ENCODE peak calls at places on chromosomes 1 and 21, in seven cellular contexts. One of them, this sample, is unnamed.

GRCh38 chr1:94773931-94774422 is 46.2 kb upstream of the SLC44A3 start:
- DNase-seq in GM13976: no peak
- DNase-seq in RCC 7860: peak
- DNase-seq in activated CD8-positive, alpha-beta T cell treated with anti-CD3 and anti-CD28 coated beads for 36 hours: no peak
- DNase-seq in activated CD4-positive, CD25-positive, alpha-beta regulatory T cell treated with anti-CD3 and anti-CD28 coated beads, Interleukin-2, amount 50 U/mL, for 72 hours: no peak
- DNase-seq in NCI-H1092: no peak
- DNase-seq in fibroblast of lung: peak
- DNase-seq in this sample: no peak

GRCh38 chr1:59765036-59765730 is 49.6 kb upstream of the HOOK1 start:
- DNase-seq in fibroblast of lung: no peak
- DNase-seq in activated CD8-positive, alpha-beta T cell treated with anti-CD3 and anti-CD28 coated beads for 36 hours: no peak
- DNase-seq in activated CD4-positive, CD25-positive, alpha-beta regulatory T cell treated with anti-CD3 and anti-CD28 coated beads, Interleukin-2, amount 50 U/mL, for 72 hours: no peak
- DNase-seq in RCC 7860: no peak
- DNase-seq in GM13976: no peak
- DNase-seq in NCI-H1092: no peak
- DNase-seq in this sample: no peak

GRCh38 chr1:173202430-173203145 is 4.5 kb downstream of the TNFSF4 start:
- DNase-seq in NCI-H1092: no peak
- DNase-seq in fibroblast of lung: peak
- DNase-seq in activated CD8-positive, alpha-beta T cell treated with anti-CD3 and anti-CD28 coated beads for 36 hours: peak
- DNase-seq in RCC 7860: peak
- DNase-seq in activated CD4-positive, CD25-positive, alpha-beta regulatory T cell treated with anti-CD3 and anti-CD28 coated beads, Interleukin-2, amount 50 U/mL, for 72 hours: no peak
- DNase-seq in GM13976: no peak
- DNase-seq in this sample: peak

GRCh38 chr1:163535807-163536206 is 214.1 kb downstream of the NUF2 start:
- DNase-seq in GM13976: no peak
- DNase-seq in RCC 7860: no peak
- DNase-seq in NCI-H1092: no peak
- DNase-seq in activated CD8-positive, alpha-beta T cell treated with anti-CD3 and anti-CD28 coated beads for 36 hours: no peak
- DNase-seq in activated CD4-positive, CD25-positive, alpha-beta regulatory T cell treated with anti-CD3 and anti-CD28 coated beads, Interleukin-2, amount 50 U/mL, for 72 hours: no peak
- DNase-seq in fibroblast of lung: peak
- DNase-seq in this sample: no peak

GRCh38 chr1:14970115-14970798 is 183.3 kb upstream of the TMEM51 start:
- DNase-seq in activated CD8-positive, alpha-beta T cell treated with anti-CD3 and anti-CD28 coated beads for 36 hours: peak
- DNase-seq in NCI-H1092: no peak
- DNase-seq in activated CD4-positive, CD25-positive, alpha-beta regulatory T cell treated with anti-CD3 and anti-CD28 coated beads, Interleukin-2, amount 50 U/mL, for 72 hours: no peak
- DNase-seq in GM13976: no peak
- DNase-seq in RCC 7860: peak
- DNase-seq in fibroblast of lung: peak
- DNase-seq in this sample: peak

GRCh38 chr21:45290948-45291612 is 3.4 kb upstream of the POFUT2 start:
- DNase-seq in fibroblast of lung: peak
- DNase-seq in activated CD8-positive, alpha-beta T cell treated with anti-CD3 and anti-CD28 coated beads for 36 hours: no peak
- DNase-seq in activated CD4-positive, CD25-positive, alpha-beta regulatory T cell treated with anti-CD3 and anti-CD28 coated beads, Interleukin-2, amount 50 U/mL, for 72 hours: no peak
- DNase-seq in GM13976: no peak
- DNase-seq in RCC 7860: no peak
- DNase-seq in NCI-H1092: no peak
- DNase-seq in this sample: no peak

GRCh38 chr1:221783437-221783836 is 41.5 kb upstream of the DUSP10 start:
- DNase-seq in NCI-H1092: no peak
- DNase-seq in activated CD4-positive, CD25-positive, alpha-beta regulatory T cell treated with anti-CD3 and anti-CD28 coated beads, Interleukin-2, amount 50 U/mL, for 72 hours: no peak
- DNase-seq in fibroblast of lung: no peak
- DNase-seq in RCC 7860: no peak
- DNase-seq in GM13976: no peak
- DNase-seq in activated CD8-positive, alpha-beta T cell treated with anti-CD3 and anti-CD28 coated beads for 36 hours: peak
- DNase-seq in this sample: no peak

GRCh38 chr21:31666445-31667010 is 7.0 kb downstream of the SOD1 start:
- DNase-seq in fibroblast of lung: no peak
- DNase-seq in activated CD8-positive, alpha-beta T cell treated with anti-CD3 and anti-CD28 coated beads for 36 hours: no peak
- DNase-seq in GM13976: no peak
- DNase-seq in NCI-H1092: no peak
- DNase-seq in activated CD4-positive, CD25-positive, alpha-beta regulatory T cell treated with anti-CD3 and anti-CD28 coated beads, Interleukin-2, amount 50 U/mL, for 72 hours: no peak
- DNase-seq in RCC 7860: no peak
- DNase-seq in this sample: no peak

GRCh38 chr1:36846366-36846765 is 187.9 kb downstream of the GRIK3 start:
- DNase-seq in GM13976: no peak
- DNase-seq in NCI-H1092: no peak
- DNase-seq in activated CD4-positive, CD25-positive, alpha-beta regulatory T cell treated with anti-CD3 and anti-CD28 coated beads, Interleukin-2, amount 50 U/mL, for 72 hours: no peak
- DNase-seq in fibroblast of lung: no peak
- DNase-seq in activated CD8-positive, alpha-beta T cell treated with anti-CD3 and anti-CD28 coated beads for 36 hours: no peak
- DNase-seq in RCC 7860: no peak
- DNase-seq in this sample: no peak

GRCh38 chr1:21451981-21452411 is 12.1 kb downstream of the NBPF3 start:
- DNase-seq in fibroblast of lung: peak
- DNase-seq in GM13976: no peak
- DNase-seq in activated CD8-positive, alpha-beta T cell treated with anti-CD3 and anti-CD28 coated beads for 36 hours: no peak
- DNase-seq in RCC 7860: no peak
- DNase-seq in NCI-H1092: no peak
- DNase-seq in activated CD4-positive, CD25-positive, alpha-beta regulatory T cell treated with anti-CD3 and anti-CD28 coated beads, Interleukin-2, amount 50 U/mL, for 72 hours: no peak
- DNase-seq in this sample: no peak

GRCh38 chr1:203536575-203536974 is 42.6 kb downstream of the OPTC start:
- DNase-seq in activated CD8-positive, alpha-beta T cell treated with anti-CD3 and anti-CD28 coated beads for 36 hours: no peak
- DNase-seq in NCI-H1092: no peak
- DNase-seq in activated CD4-positive, CD25-positive, alpha-beta regulatory T cell treated with anti-CD3 and anti-CD28 coated beads, Interleukin-2, amount 50 U/mL, for 72 hours: no peak
- DNase-seq in RCC 7860: no peak
- DNase-seq in fibroblast of lung: no peak
- DNase-seq in GM13976: no peak
- DNase-seq in this sample: no peak

GRCh38 chr1:20702416-20702815 is 15.4 kb downstream of the KIF17 start:
- DNase-seq in activated CD4-positive, CD25-positive, alpha-beta regulatory T cell treated with anti-CD3 and anti-CD28 coated beads, Interleukin-2, amount 50 U/mL, for 72 hours: no peak
- DNase-seq in NCI-H1092: no peak
- DNase-seq in fibroblast of lung: no peak
- DNase-seq in RCC 7860: no peak
- DNase-seq in activated CD8-positive, alpha-beta T cell treated with anti-CD3 and anti-CD28 coated beads for 36 hours: no peak
- DNase-seq in GM13976: no peak
- DNase-seq in this sample: no peak

GRCh38 chr1:56061824-56062223 is 517.5 kb downstream of the PLPP3 start:
- DNase-seq in activated CD8-positive, alpha-beta T cell treated with anti-CD3 and anti-CD28 coated beads for 36 hours: no peak
- DNase-seq in fibroblast of lung: no peak
- DNase-seq in GM13976: no peak
- DNase-seq in activated CD4-positive, CD25-positive, alpha-beta regulatory T cell treated with anti-CD3 and anti-CD28 coated beads, Interleukin-2, amount 50 U/mL, for 72 hours: no peak
- DNase-seq in NCI-H1092: no peak
- DNase-seq in RCC 7860: no peak
- DNase-seq in this sample: no peak

GRCh38 chr1:36708587-36708986 is 225.9 kb upstream of the CSF3R start:
- DNase-seq in activated CD8-positive, alpha-beta T cell treated with anti-CD3 and anti-CD28 coated beads for 36 hours: no peak
- DNase-seq in fibroblast of lung: no peak
- DNase-seq in RCC 7860: no peak
- DNase-seq in activated CD4-positive, CD25-positive, alpha-beta regulatory T cell treated with anti-CD3 and anti-CD28 coated beads, Interleukin-2, amount 50 U/mL, for 72 hours: no peak
- DNase-seq in GM13976: no peak
- DNase-seq in NCI-H1092: no peak
- DNase-seq in this sample: no peak

GRCh38 chr1:3072178-3072947 is 3.4 kb downstream of the PRDM16 start:
- DNase-seq in GM13976: no peak
- DNase-seq in fibroblast of lung: peak
- DNase-seq in RCC 7860: no peak
- DNase-seq in NCI-H1092: no peak
- DNase-seq in activated CD8-positive, alpha-beta T cell treated with anti-CD3 and anti-CD28 coated beads for 36 hours: no peak
- DNase-seq in activated CD4-positive, CD25-positive, alpha-beta regulatory T cell treated with anti-CD3 and anti-CD28 coated beads, Interleukin-2, amount 50 U/mL, for 72 hours: no peak
- DNase-seq in this sample: no peak

GRCh38 chr1:207702317-207702716 is 49.5 kb upstream of the CD46 start:
- DNase-seq in RCC 7860: no peak
- DNase-seq in fibroblast of lung: no peak
- DNase-seq in GM13976: no peak
- DNase-seq in activated CD8-positive, alpha-beta T cell treated with anti-CD3 and anti-CD28 coated beads for 36 hours: no peak
- DNase-seq in activated CD4-positive, CD25-positive, alpha-beta regulatory T cell treated with anti-CD3 and anti-CD28 coated beads, Interleukin-2, amount 50 U/mL, for 72 hours: no peak
- DNase-seq in NCI-H1092: no peak
- DNase-seq in this sample: no peak

GRCh38 chr21:45450741-45451740 is 46.1 kb downstream of the COL18A1 start:
- DNase-seq in NCI-H1092: no peak
- DNase-seq in GM13976: no peak
- DNase-seq in RCC 7860: no peak
- DNase-seq in activated CD4-positive, CD25-positive, alpha-beta regulatory T cell treated with anti-CD3 and anti-CD28 coated beads, Interleukin-2, amount 50 U/mL, for 72 hours: no peak
- DNase-seq in activated CD8-positive, alpha-beta T cell treated with anti-CD3 and anti-CD28 coated beads for 36 hours: no peak
- DNase-seq in fibroblast of lung: peak
- DNase-seq in this sample: no peak

GRCh38 chr1:10637833-10638558 is 158.4 kb downstream of the CASZ1 start:
- DNase-seq in GM13976: no peak
- DNase-seq in activated CD8-positive, alpha-beta T cell treated with anti-CD3 and anti-CD28 coated beads for 36 hours: no peak
- DNase-seq in RCC 7860: no peak
- DNase-seq in NCI-H1092: no peak
- DNase-seq in activated CD4-positive, CD25-positive, alpha-beta regulatory T cell treated with anti-CD3 and anti-CD28 coated beads, Interleukin-2, amount 50 U/mL, for 72 hours: no peak
- DNase-seq in fibroblast of lung: no peak
- DNase-seq in this sample: no peak

GRCh38 chr1:91876751-91877573 is 9.0 kb downstream of the TGFBR3 start:
- DNase-seq in activated CD8-positive, alpha-beta T cell treated with anti-CD3 and anti-CD28 coated beads for 36 hours: peak
- DNase-seq in activated CD4-positive, CD25-positive, alpha-beta regulatory T cell treated with anti-CD3 and anti-CD28 coated beads, Interleukin-2, amount 50 U/mL, for 72 hours: no peak
- DNase-seq in NCI-H1092: no peak
- DNase-seq in fibroblast of lung: no peak
- DNase-seq in GM13976: no peak
- DNase-seq in RCC 7860: no peak
- DNase-seq in this sample: no peak

GRCh38 chr1:201456499-201457309 is 12.3 kb downstream of the PHLDA3 start:
- DNase-seq in GM13976: no peak
- DNase-seq in RCC 7860: peak
- DNase-seq in fibroblast of lung: peak
- DNase-seq in activated CD4-positive, CD25-positive, alpha-beta regulatory T cell treated with anti-CD3 and anti-CD28 coated beads, Interleukin-2, amount 50 U/mL, for 72 hours: no peak
- DNase-seq in activated CD8-positive, alpha-beta T cell treated with anti-CD3 and anti-CD28 coated beads for 36 hours: no peak
- DNase-seq in NCI-H1092: no peak
- DNase-seq in this sample: peak

GRCh38 chr1:204480515-204480914 is 14.1 kb downstream of the PIK3C2B start:
- DNase-seq in activated CD8-positive, alpha-beta T cell treated with anti-CD3 and anti-CD28 coated beads for 36 hours: peak
- DNase-seq in activated CD4-positive, CD25-positive, alpha-beta regulatory T cell treated with anti-CD3 and anti-CD28 coated beads, Interleukin-2, amount 50 U/mL, for 72 hours: no peak
- DNase-seq in NCI-H1092: no peak
- DNase-seq in RCC 7860: no peak
- DNase-seq in fibroblast of lung: no peak
- DNase-seq in GM13976: peak
- DNase-seq in this sample: no peak

GRCh38 chr1:99603699-99604595 is 42.0 kb upstream of the PALMD start:
- DNase-seq in activated CD4-positive, CD25-positive, alpha-beta regulatory T cell treated with anti-CD3 and anti-CD28 coated beads, Interleukin-2, amount 50 U/mL, for 72 hours: no peak
- DNase-seq in RCC 7860: no peak
- DNase-seq in activated CD8-positive, alpha-beta T cell treated with anti-CD3 and anti-CD28 coated beads for 36 hours: no peak
- DNase-seq in fibroblast of lung: peak
- DNase-seq in NCI-H1092: no peak
- DNase-seq in GM13976: no peak
- DNase-seq in this sample: no peak

GRCh38 chr1:12464627-12465056 is 153.4 kb downstream of the DHRS3 start:
- DNase-seq in GM13976: no peak
- DNase-seq in NCI-H1092: no peak
- DNase-seq in activated CD4-positive, CD25-positive, alpha-beta regulatory T cell treated with anti-CD3 and anti-CD28 coated beads, Interleukin-2, amount 50 U/mL, for 72 hours: no peak
- DNase-seq in fibroblast of lung: peak
- DNase-seq in activated CD8-positive, alpha-beta T cell treated with anti-CD3 and anti-CD28 coated beads for 36 hours: no peak
- DNase-seq in RCC 7860: no peak
- DNase-seq in this sample: peak

GRCh38 chr1:116485071-116485735 is 85.6 kb downstream of the CD58 start:
- DNase-seq in activated CD8-positive, alpha-beta T cell treated with anti-CD3 and anti-CD28 coated beads for 36 hours: peak
- DNase-seq in activated CD4-positive, CD25-positive, alpha-beta regulatory T cell treated with anti-CD3 and anti-CD28 coated beads, Interleukin-2, amount 50 U/mL, for 72 hours: peak
- DNase-seq in NCI-H1092: peak
- DNase-seq in RCC 7860: peak
- DNase-seq in fibroblast of lung: peak
- DNase-seq in GM13976: peak
- DNase-seq in this sample: peak

GRCh38 chr1:230131457-230131856 is 64.4 kb downstream of the GALNT2 start:
- DNase-seq in activated CD4-positive, CD25-positive, alpha-beta regulatory T cell treated with anti-CD3 and anti-CD28 coated beads, Interleukin-2, amount 50 U/mL, for 72 hours: no peak
- DNase-seq in RCC 7860: no peak
- DNase-seq in NCI-H1092: no peak
- DNase-seq in GM13976: no peak
- DNase-seq in fibroblast of lung: no peak
- DNase-seq in activated CD8-positive, alpha-beta T cell treated with anti-CD3 and anti-CD28 coated beads for 36 hours: no peak
- DNase-seq in this sample: no peak

GRCh38 chr21:42232176-42232825 is 13.4 kb downstream of the ABCG1 start:
- DNase-seq in RCC 7860: no peak
- DNase-seq in GM13976: no peak
- DNase-seq in activated CD4-positive, CD25-positive, alpha-beta regulatory T cell treated with anti-CD3 and anti-CD28 coated beads, Interleukin-2, amount 50 U/mL, for 72 hours: no peak
- DNase-seq in fibroblast of lung: no peak
- DNase-seq in NCI-H1092: no peak
- DNase-seq in activated CD8-positive, alpha-beta T cell treated with anti-CD3 and anti-CD28 coated beads for 36 hours: peak
- DNase-seq in this sample: no peak

GRCh38 chr1:25780318-25781129 is 19.5 kb upstream of the SELENON start:
- DNase-seq in activated CD8-positive, alpha-beta T cell treated with anti-CD3 and anti-CD28 coated beads for 36 hours: no peak
- DNase-seq in RCC 7860: no peak
- DNase-seq in activated CD4-positive, CD25-positive, alpha-beta regulatory T cell treated with anti-CD3 and anti-CD28 coated beads, Interleukin-2, amount 50 U/mL, for 72 hours: no peak
- DNase-seq in NCI-H1092: no peak
- DNase-seq in fibroblast of lung: no peak
- DNase-seq in GM13976: no peak
- DNase-seq in this sample: no peak

GRCh38 chr1:203324103-203325003 is 19.0 kb downstream of the BTG2 start:
- DNase-seq in activated CD8-positive, alpha-beta T cell treated with anti-CD3 and anti-CD28 coated beads for 36 hours: peak
- DNase-seq in activated CD4-positive, CD25-positive, alpha-beta regulatory T cell treated with anti-CD3 and anti-CD28 coated beads, Interleukin-2, amount 50 U/mL, for 72 hours: no peak
- DNase-seq in fibroblast of lung: no peak
- DNase-seq in RCC 7860: no peak
- DNase-seq in GM13976: no peak
- DNase-seq in NCI-H1092: no peak
- DNase-seq in this sample: no peak

GRCh38 chr1:246794261-246795093 is 70.3 kb downstream of the SCCPDH start:
- DNase-seq in activated CD4-positive, CD25-positive, alpha-beta regulatory T cell treated with anti-CD3 and anti-CD28 coated beads, Interleukin-2, amount 50 U/mL, for 72 hours: no peak
- DNase-seq in RCC 7860: no peak
- DNase-seq in activated CD8-positive, alpha-beta T cell treated with anti-CD3 and anti-CD28 coated beads for 36 hours: no peak
- DNase-seq in fibroblast of lung: peak
- DNase-seq in NCI-H1092: no peak
- DNase-seq in GM13976: no peak
- DNase-seq in this sample: no peak

GRCh38 chr1:247448107-247448778 is 9.7 kb downstream of the OR2B11 start:
- DNase-seq in RCC 7860: no peak
- DNase-seq in NCI-H1092: peak
- DNase-seq in activated CD4-positive, CD25-positive, alpha-beta regulatory T cell treated with anti-CD3 and anti-CD28 coated beads, Interleukin-2, amount 50 U/mL, for 72 hours: no peak
- DNase-seq in fibroblast of lung: peak
- DNase-seq in activated CD8-positive, alpha-beta T cell treated with anti-CD3 and anti-CD28 coated beads for 36 hours: peak
- DNase-seq in GM13976: no peak
- DNase-seq in this sample: no peak

GRCh38 chr1:12148160-12148957 is 18.4 kb upstream of the TNFRSF1B start:
- DNase-seq in activated CD8-positive, alpha-beta T cell treated with anti-CD3 and anti-CD28 coated beads for 36 hours: no peak
- DNase-seq in fibroblast of lung: peak
- DNase-seq in GM13976: no peak
- DNase-seq in NCI-H1092: no peak
- DNase-seq in activated CD4-positive, CD25-positive, alpha-beta regulatory T cell treated with anti-CD3 and anti-CD28 coated beads, Interleukin-2, amount 50 U/mL, for 72 hours: no peak
- DNase-seq in RCC 7860: peak
- DNase-seq in this sample: no peak

GRCh38 chr1:155873860-155874259 is 14.5 kb downstream of the SYT11 start:
- DNase-seq in RCC 7860: no peak
- DNase-seq in GM13976: no peak
- DNase-seq in fibroblast of lung: peak
- DNase-seq in NCI-H1092: peak
- DNase-seq in activated CD8-positive, alpha-beta T cell treated with anti-CD3 and anti-CD28 coated beads for 36 hours: no peak
- DNase-seq in activated CD4-positive, CD25-positive, alpha-beta regulatory T cell treated with anti-CD3 and anti-CD28 coated beads, Interleukin-2, amount 50 U/mL, for 72 hours: no peak
- DNase-seq in this sample: no peak

This sample was measured in amniotic stem cell.